ENCODE peak calls at places on chromosomes 11 and 22, in ten cellular contexts. One of them, this sample, is unnamed.

GRCh38 chr22:20391222-20391621 is 2.7 kb upstream of the ZNF74 start:
- DNase-seq in cardiac septum: no peak
- DNase-seq in central memory CD4-positive, alpha-beta T cell: no peak
- DNase-seq in A673: no peak
- DNase-seq in stimulated activated CD4-positive, alpha-beta T cell treated with anti-CD3 and anti-CD28 coated beads, Interleukin-1b, Interleukin-23, amount 100 ng/mL, for 48 hours: no peak
- DNase-seq in trophoblast cell: no peak
- DNase-seq in Caco-2: no peak
- DNase-seq in nephron progenitor cell: no peak
- DNase-seq in CD8-positive, alpha-beta memory T cell: no peak
- DNase-seq in Ammon's horn: no peak
- DNase-seq in this sample: no peak

GRCh38 chr22:20967697-20968201 is 694 bp downstream of the AIFM3 start:
- DNase-seq in cardiac septum: no peak
- DNase-seq in central memory CD4-positive, alpha-beta T cell: no peak
- DNase-seq in A673: no peak
- DNase-seq in stimulated activated CD4-positive, alpha-beta T cell treated with anti-CD3 and anti-CD28 coated beads, Interleukin-1b, Interleukin-23, amount 100 ng/mL, for 48 hours: no peak
- DNase-seq in trophoblast cell: no peak
- DNase-seq in Caco-2: no peak
- DNase-seq in nephron progenitor cell: peak; percentile 20
- DNase-seq in CD8-positive, alpha-beta memory T cell: no peak
- DNase-seq in Ammon's horn: no peak
- DNase-seq in this sample: no peak

GRCh38 chr22:17258015-17258827 is 39.0 kb upstream of the ADA2 start:
- DNase-seq in cardiac septum: peak; percentile 78
- DNase-seq in central memory CD4-positive, alpha-beta T cell: no peak
- DNase-seq in A673: peak; percentile 52
- DNase-seq in stimulated activated CD4-positive, alpha-beta T cell treated with anti-CD3 and anti-CD28 coated beads, Interleukin-1b, Interleukin-23, amount 100 ng/mL, for 48 hours: peak; percentile 59
- DNase-seq in trophoblast cell: peak; percentile 66
- DNase-seq in Caco-2: peak; percentile 43
- DNase-seq in nephron progenitor cell: peak; percentile 74
- DNase-seq in CD8-positive, alpha-beta memory T cell: no peak
- DNase-seq in Ammon's horn: peak; percentile 79
- DNase-seq in this sample: no peak

GRCh38 chr11:104772806-104773241 is 125.4 kb downstream of the CASP12 start:
- DNase-seq in cardiac septum: no peak
- DNase-seq in central memory CD4-positive, alpha-beta T cell: peak; percentile 3
- DNase-seq in A673: peak; percentile 91
- DNase-seq in stimulated activated CD4-positive, alpha-beta T cell treated with anti-CD3 and anti-CD28 coated beads, Interleukin-1b, Interleukin-23, amount 100 ng/mL, for 48 hours: no peak
- DNase-seq in trophoblast cell: peak; percentile 31
- DNase-seq in Caco-2: no peak
- DNase-seq in nephron progenitor cell: no peak
- DNase-seq in CD8-positive, alpha-beta memory T cell: no peak
- DNase-seq in Ammon's horn: no peak
- DNase-seq in this sample: peak; percentile 7

GRCh38 chr11:121336279-121336947 is 43.8 kb downstream of the SC5D start:
- DNase-seq in cardiac septum: no peak
- DNase-seq in central memory CD4-positive, alpha-beta T cell: no peak
- DNase-seq in A673: no peak
- DNase-seq in stimulated activated CD4-positive, alpha-beta T cell treated with anti-CD3 and anti-CD28 coated beads, Interleukin-1b, Interleukin-23, amount 100 ng/mL, for 48 hours: no peak
- DNase-seq in trophoblast cell: no peak
- DNase-seq in Caco-2: no peak
- DNase-seq in nephron progenitor cell: no peak
- DNase-seq in CD8-positive, alpha-beta memory T cell: no peak
- DNase-seq in Ammon's horn: no peak
- DNase-seq in this sample: no peak

GRCh38 chr11:45155058-45155551 is 8.7 kb downstream of the PRDM11 start:
- DNase-seq in cardiac septum: no peak
- DNase-seq in central memory CD4-positive, alpha-beta T cell: no peak
- DNase-seq in A673: no peak
- DNase-seq in stimulated activated CD4-positive, alpha-beta T cell treated with anti-CD3 and anti-CD28 coated beads, Interleukin-1b, Interleukin-23, amount 100 ng/mL, for 48 hours: no peak
- DNase-seq in trophoblast cell: no peak
- DNase-seq in Caco-2: no peak
- DNase-seq in nephron progenitor cell: no peak
- DNase-seq in CD8-positive, alpha-beta memory T cell: no peak
- DNase-seq in Ammon's horn: no peak
- DNase-seq in this sample: peak; percentile 17

GRCh38 chr11:10694481-10695239 is 1.1 kb upstream of the IRAG1 start:
- DNase-seq in cardiac septum: no peak
- DNase-seq in central memory CD4-positive, alpha-beta T cell: no peak
- DNase-seq in A673: no peak
- DNase-seq in stimulated activated CD4-positive, alpha-beta T cell treated with anti-CD3 and anti-CD28 coated beads, Interleukin-1b, Interleukin-23, amount 100 ng/mL, for 48 hours: no peak
- DNase-seq in trophoblast cell: no peak
- DNase-seq in Caco-2: no peak
- DNase-seq in nephron progenitor cell: no peak
- DNase-seq in CD8-positive, alpha-beta memory T cell: no peak
- DNase-seq in Ammon's horn: no peak
- DNase-seq in this sample: no peak

GRCh38 chr11:94132152-94132558 is 3.5 kb downstream of the PANX1 start:
- DNase-seq in cardiac septum: no peak
- DNase-seq in central memory CD4-positive, alpha-beta T cell: no peak
- DNase-seq in A673: no peak
- DNase-seq in stimulated activated CD4-positive, alpha-beta T cell treated with anti-CD3 and anti-CD28 coated beads, Interleukin-1b, Interleukin-23, amount 100 ng/mL, for 48 hours: no peak
- DNase-seq in trophoblast cell: peak; percentile 90
- DNase-seq in Caco-2: no peak
- DNase-seq in nephron progenitor cell: no peak
- DNase-seq in CD8-positive, alpha-beta memory T cell: no peak
- DNase-seq in Ammon's horn: no peak
- DNase-seq in this sample: no peak

GRCh38 chr11:102330226-102330625 is 12.9 kb downstream of the BIRC3 start:
- DNase-seq in cardiac septum: no peak
- DNase-seq in central memory CD4-positive, alpha-beta T cell: no peak
- DNase-seq in A673: no peak
- DNase-seq in stimulated activated CD4-positive, alpha-beta T cell treated with anti-CD3 and anti-CD28 coated beads, Interleukin-1b, Interleukin-23, amount 100 ng/mL, for 48 hours: no peak
- DNase-seq in trophoblast cell: no peak
- DNase-seq in Caco-2: no peak
- DNase-seq in nephron progenitor cell: no peak
- DNase-seq in CD8-positive, alpha-beta memory T cell: no peak
- DNase-seq in Ammon's horn: no peak
- DNase-seq in this sample: no peak

GRCh38 chr11:122215244-122215992 is 99.4 kb upstream of the BLID start:
- DNase-seq in cardiac septum: peak; percentile 86
- DNase-seq in central memory CD4-positive, alpha-beta T cell: no peak
- DNase-seq in A673: peak; percentile 84
- DNase-seq in stimulated activated CD4-positive, alpha-beta T cell treated with anti-CD3 and anti-CD28 coated beads, Interleukin-1b, Interleukin-23, amount 100 ng/mL, for 48 hours: peak; percentile 12
- DNase-seq in trophoblast cell: peak; percentile 87
- DNase-seq in Caco-2: peak; percentile 68
- DNase-seq in nephron progenitor cell: peak; percentile 80
- DNase-seq in CD8-positive, alpha-beta memory T cell: no peak
- DNase-seq in Ammon's horn: peak; percentile 87
- DNase-seq in this sample: peak; percentile 49

GRCh38 chr22:48205790-48206189 is 1443.3 kb downstream of the TBC1D22A start:
- DNase-seq in cardiac septum: no peak
- DNase-seq in central memory CD4-positive, alpha-beta T cell: no peak
- DNase-seq in A673: no peak
- DNase-seq in stimulated activated CD4-positive, alpha-beta T cell treated with anti-CD3 and anti-CD28 coated beads, Interleukin-1b, Interleukin-23, amount 100 ng/mL, for 48 hours: no peak
- DNase-seq in trophoblast cell: no peak
- DNase-seq in Caco-2: no peak
- DNase-seq in nephron progenitor cell: no peak
- DNase-seq in CD8-positive, alpha-beta memory T cell: no peak
- DNase-seq in Ammon's horn: no peak
- DNase-seq in this sample: no peak

GRCh38 chr22:45831394-45831793 is 145.6 kb downstream of the WNT7B start:
- DNase-seq in cardiac septum: no peak
- DNase-seq in central memory CD4-positive, alpha-beta T cell: no peak
- DNase-seq in A673: no peak
- DNase-seq in stimulated activated CD4-positive, alpha-beta T cell treated with anti-CD3 and anti-CD28 coated beads, Interleukin-1b, Interleukin-23, amount 100 ng/mL, for 48 hours: no peak
- DNase-seq in trophoblast cell: no peak
- DNase-seq in Caco-2: no peak
- DNase-seq in nephron progenitor cell: no peak
- DNase-seq in CD8-positive, alpha-beta memory T cell: no peak
- DNase-seq in Ammon's horn: no peak
- DNase-seq in this sample: no peak

GRCh38 chr11:120337133-120337895 is 1.1 kb downstream of the ARHGEF12 start:
- DNase-seq in cardiac septum: no peak
- DNase-seq in central memory CD4-positive, alpha-beta T cell: no peak
- DNase-seq in A673: peak; percentile 47
- DNase-seq in stimulated activated CD4-positive, alpha-beta T cell treated with anti-CD3 and anti-CD28 coated beads, Interleukin-1b, Interleukin-23, amount 100 ng/mL, for 48 hours: no peak
- DNase-seq in trophoblast cell: no peak
- DNase-seq in Caco-2: peak; percentile 54
- DNase-seq in nephron progenitor cell: peak; percentile 40
- DNase-seq in CD8-positive, alpha-beta memory T cell: no peak
- DNase-seq in Ammon's horn: no peak
- DNase-seq in this sample: no peak

GRCh38 chr22:38843201-38843715 is 570 bp downstream of the NPTXR start:
- DNase-seq in cardiac septum: no peak
- DNase-seq in central memory CD4-positive, alpha-beta T cell: peak; percentile 51
- DNase-seq in A673: peak; percentile 92
- DNase-seq in stimulated activated CD4-positive, alpha-beta T cell treated with anti-CD3 and anti-CD28 coated beads, Interleukin-1b, Interleukin-23, amount 100 ng/mL, for 48 hours: peak; percentile 46
- DNase-seq in trophoblast cell: no peak
- DNase-seq in Caco-2: peak; percentile 58
- DNase-seq in nephron progenitor cell: peak; percentile 76
- DNase-seq in CD8-positive, alpha-beta memory T cell: peak; percentile 18
- DNase-seq in Ammon's horn: peak; percentile 58
- DNase-seq in this sample: peak; percentile 91

GRCh38 chr11:38089728-38090127 is 1491.7 kb upstream of the RAG2 start:
- DNase-seq in cardiac septum: no peak
- DNase-seq in central memory CD4-positive, alpha-beta T cell: no peak
- DNase-seq in A673: peak; percentile 71
- DNase-seq in stimulated activated CD4-positive, alpha-beta T cell treated with anti-CD3 and anti-CD28 coated beads, Interleukin-1b, Interleukin-23, amount 100 ng/mL, for 48 hours: no peak
- DNase-seq in trophoblast cell: peak; percentile 96
- DNase-seq in Caco-2: peak; percentile 79
- DNase-seq in nephron progenitor cell: peak; percentile 9
- DNase-seq in CD8-positive, alpha-beta memory T cell: no peak
- DNase-seq in Ammon's horn: no peak
- DNase-seq in this sample: no peak

GRCh38 chr22:33328789-33329296 is 270.7 kb upstream of the SYN3 start:
- DNase-seq in cardiac septum: no peak
- DNase-seq in central memory CD4-positive, alpha-beta T cell: no peak
- DNase-seq in A673: no peak
- DNase-seq in stimulated activated CD4-positive, alpha-beta T cell treated with anti-CD3 and anti-CD28 coated beads, Interleukin-1b, Interleukin-23, amount 100 ng/mL, for 48 hours: peak; percentile 9
- DNase-seq in trophoblast cell: no peak
- DNase-seq in Caco-2: peak; percentile 47
- DNase-seq in nephron progenitor cell: no peak
- DNase-seq in CD8-positive, alpha-beta memory T cell: no peak
- DNase-seq in Ammon's horn: no peak
- DNase-seq in this sample: no peak

GRCh38 chr11:8833568-8834275 is 77.3 kb upstream of the AKIP1 start:
- DNase-seq in cardiac septum: no peak
- DNase-seq in central memory CD4-positive, alpha-beta T cell: no peak
- DNase-seq in A673: no peak
- DNase-seq in stimulated activated CD4-positive, alpha-beta T cell treated with anti-CD3 and anti-CD28 coated beads, Interleukin-1b, Interleukin-23, amount 100 ng/mL, for 48 hours: no peak
- DNase-seq in trophoblast cell: peak; percentile 76
- DNase-seq in Caco-2: no peak
- DNase-seq in nephron progenitor cell: no peak
- DNase-seq in CD8-positive, alpha-beta memory T cell: no peak
- DNase-seq in Ammon's horn: no peak
- DNase-seq in this sample: no peak

GRCh38 chr22:40199852-40200251 is 22.1 kb downstream of the TNRC6B start:
- DNase-seq in cardiac septum: no peak
- DNase-seq in central memory CD4-positive, alpha-beta T cell: no peak
- DNase-seq in A673: no peak
- DNase-seq in stimulated activated CD4-positive, alpha-beta T cell treated with anti-CD3 and anti-CD28 coated beads, Interleukin-1b, Interleukin-23, amount 100 ng/mL, for 48 hours: no peak
- DNase-seq in trophoblast cell: no peak
- DNase-seq in Caco-2: no peak
- DNase-seq in nephron progenitor cell: no peak
- DNase-seq in CD8-positive, alpha-beta memory T cell: no peak
- DNase-seq in Ammon's horn: no peak
- DNase-seq in this sample: no peak

GRCh38 chr11:130629039-130629438 is 180.6 kb downstream of the ADAMTS15 start:
- DNase-seq in cardiac septum: no peak
- DNase-seq in central memory CD4-positive, alpha-beta T cell: no peak
- DNase-seq in A673: no peak
- DNase-seq in stimulated activated CD4-positive, alpha-beta T cell treated with anti-CD3 and anti-CD28 coated beads, Interleukin-1b, Interleukin-23, amount 100 ng/mL, for 48 hours: no peak
- DNase-seq in trophoblast cell: no peak
- DNase-seq in Caco-2: no peak
- DNase-seq in nephron progenitor cell: no peak
- DNase-seq in CD8-positive, alpha-beta memory T cell: no peak
- DNase-seq in Ammon's horn: no peak
- DNase-seq in this sample: no peak

This sample was measured in 8988T.